ENCODE peak calls at places on chromosomes 13 and 19, in five cellular contexts. R is Peyer's patch, Z is left lung, U is upper lobe of right lung, B is heart right ventricle. Q is an unnamed sample.
A peak's percentile ranks its signal among the peaks of the same experiment; 100 is the strongest.

GRCh38 chr13:44274838-44275237 is 98.8 kb upstream of the SERP2 start:
- DNase-seq in R (no peak), Z (no peak), U (no peak), B (no peak), Q (no peak)

GRCh38 chr13:23671902-23672301 is 101.7 kb downstream of the TNFRSF19 start:
- DNase-seq in R (no peak), Z (no peak), U (no peak), B (no peak), Q (no peak)

GRCh38 chr19:15144046-15144646 is 36.9 kb downstream of the SYDE1 start:
- DNase-seq in R (no peak), Z (no peak), U (no peak), B (no peak), Q (no peak)

GRCh38 chr13:27636624-27637288 is 15.1 kb downstream of the POLR1D start:
- DNase-seq in R (no peak), Z (no peak), U (no peak), B (no peak), Q (no peak)

GRCh38 chr19:51083783-51084182 is 1.1 kb upstream of the KLK14 start:
- DNase-seq in R (peak; percentile 13), Z (no peak), U (peak; percentile 54), B (no peak), Q (no peak)

GRCh38 chr19:41746593-41747227 is 8.6 kb upstream of the CEACAM6 start:
- DNase-seq in R (peak; percentile 79), Z (peak; percentile 57), U (no peak), B (peak; percentile 7), Q (no peak)

GRCh38 chr19:58067240-58067912 is 8.3 kb downstream of the ZNF135 start:
- DNase-seq in R (no peak), Z (no peak), U (no peak), B (no peak), Q (no peak)

GRCh38 chr13:106155411-106155810 is 380.1 kb downstream of the EFNB2 start:
- DNase-seq in R (no peak), Z (no peak), U (no peak), B (no peak), Q (no peak)

GRCh38 chr13:43830481-43830873 is 43.7 kb upstream of the ENOX1 start:
- DNase-seq in R (no peak), Z (no peak), U (no peak), B (no peak), Q (no peak)

GRCh38 chr19:10773969-10774368 is 56.1 kb downstream of the DNM2 start:
- DNase-seq in R (no peak), Z (no peak), U (no peak), B (no peak), Q (no peak)

GRCh38 chr19:56086671-56087430 is 34.2 kb downstream of the ZNF787 start:
- DNase-seq in R (no peak), Z (no peak), U (no peak), B (no peak), Q (no peak)

GRCh38 chr13:98549006-98549727 is 27.7 kb downstream of the STK24 start:
- DNase-seq in R (peak; percentile 32), Z (no peak), U (no peak), B (no peak), Q (no peak)

GRCh38 chr13:97257800-97258799 is 36.0 kb downstream of the MBNL2 start:
- DNase-seq in R (no peak), Z (no peak), U (no peak), B (peak; percentile 73), Q (no peak)

GRCh38 chr13:33139186-33139585 is 123.0 kb downstream of the KL start:
- DNase-seq in R (peak; percentile 63), Z (peak; percentile 62), U (no peak), B (peak; percentile 76), Q (no peak)

GRCh38 chr19:19259741-19260140 is 13.4 kb downstream of the TM6SF2 start:
- DNase-seq in R (no peak), Z (no peak), U (no peak), B (no peak), Q (no peak)

GRCh38 chr19:44694184-44694579 is 4.8 kb upstream of the CEACAM16 start:
- DNase-seq in R (no peak), Z (no peak), U (no peak), B (no peak), Q (no peak)

GRCh38 chr19:42487025-42487797 is 41.1 kb downstream of the CEACAM1 start:
- DNase-seq in R (no peak), Z (no peak), U (no peak), B (no peak), Q (no peak)

GRCh38 chr19:47614559-47614958 is 5.6 kb downstream of the BICRA start:
- DNase-seq in R (no peak), Z (no peak), U (no peak), B (no peak), Q (no peak)

GRCh38 chr19:31667106-31667505 is 317.9 kb upstream of the TSHZ3 start:
- DNase-seq in R (no peak), Z (no peak), U (no peak), B (no peak), Q (no peak)

GRCh38 chr13:40963927-40964326 is 55.2 kb downstream of the ELF1 start:
- DNase-seq in R (no peak), Z (no peak), U (no peak), B (no peak), Q (no peak)

DNA sequence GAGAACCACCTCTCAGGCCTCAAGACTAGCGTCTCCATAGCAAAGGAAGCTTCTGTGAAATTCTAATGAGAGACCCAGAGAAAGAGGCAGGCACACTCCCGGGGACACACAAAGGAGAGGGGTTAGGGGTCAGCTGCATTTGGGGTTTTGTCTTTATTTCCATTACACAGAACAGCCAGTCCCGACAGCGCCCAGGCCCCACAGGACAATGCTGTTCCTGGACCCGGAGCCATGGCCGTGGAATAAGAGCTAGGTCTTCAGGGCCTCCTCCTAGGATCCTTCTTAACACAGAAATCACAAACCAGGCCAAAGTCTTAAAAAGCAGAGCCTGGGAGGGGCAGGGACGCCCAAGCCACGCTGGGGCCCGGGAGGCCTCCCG is 22.8 kb downstream of the KCTD15 start:
- DNase-seq in R (no peak), Z (no peak), U (no peak), B (no peak), Q (no peak)
- H3K27ac ChIP-seq in R (peak overlapping the region; percentile 58), Z (peak overlapping the region; percentile 85), U (peak overlapping the region; percentile 87), B (peak overlapping the region; percentile 84), Q (no peak overlapping the region)

GRCh38 chr13:113853518-113854237 is 10.2 kb downstream of the GAS6 start:
- DNase-seq in R (no peak), Z (peak; percentile 28), U (no peak), B (peak; percentile 76), Q (no peak)
- H3K4me1 ChIP-seq in R (peaks cover 7% of the 10 kb centered on the region), Z (peaks cover 39% of the 10 kb centered on the region), U (peaks cover 51% of the 10 kb centered on the region), B (peaks cover 92% of the 10 kb centered on the region), Q (peaks cover 22% of the 10 kb centered on the region)

GRCh38 chr19:14023404-14024235 is 4.3 kb upstream of the RLN3 start:
- DNase-seq in R (peak; percentile 72), Z (no peak), U (peak; percentile 72), B (peak; percentile 46), Q (no peak)
- TF ChIP-seq CTCF in R (no peak), Z (peak; percentile 23), U (peak; percentile 59), B (peak; percentile 44), Q (no peak)

GRCh38 chr19:678791-679388 is 2.7 kb downstream of the FSTL3 start:
- DNase-seq in R (no peak), Z (no peak), U (no peak), B (no peak), Q (peak; percentile 18)
- H3K27ac ChIP-seq in R (peak overlapping the region; percentile 90), Z (peak overlapping the region; percentile 13), U (peak overlapping the region; percentile 93), B (peak overlapping the region; percentile 98), Q (no peak overlapping the region)

DNA sequence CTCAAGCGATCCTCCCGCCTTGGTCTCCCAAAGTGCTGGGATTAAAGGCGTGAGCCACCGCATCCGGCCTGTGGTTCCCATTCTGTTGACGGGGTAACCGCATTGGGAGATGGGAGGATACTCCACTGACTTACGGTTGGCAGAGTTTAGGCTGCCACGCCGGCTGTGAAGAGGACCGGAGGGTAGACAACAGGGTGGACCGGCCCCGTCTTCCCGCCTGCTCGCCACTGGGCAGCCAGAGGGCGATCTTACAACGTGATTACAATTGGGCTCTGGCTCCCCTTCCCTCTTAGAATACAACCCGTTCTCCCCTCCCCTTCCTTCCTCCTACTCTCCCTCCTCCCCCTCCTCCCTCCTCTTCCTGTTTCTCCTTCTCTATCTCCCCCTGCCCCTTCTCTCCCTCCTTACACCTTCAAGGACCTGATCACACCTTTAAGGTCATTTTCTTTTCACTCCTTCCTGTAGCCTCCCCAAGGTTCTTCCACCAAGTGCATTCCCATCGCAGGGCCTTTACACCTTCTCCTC is 957 bp upstream of the CCDC194 start:
- DNase-seq in R (peak; percentile 77), Z (peak; percentile 77), U (peak; percentile 78), B (peak; percentile 47), Q (peak; percentile 71)
- H3K4me1 ChIP-seq in R (peaks cover 17% of the 10 kb centered on the region), Z (peaks cover 39% of the 10 kb centered on the region), U (peaks cover 12% of the 10 kb centered on the region), B (peaks cover 19% of the 10 kb centered on the region), Q (peaks cover 22% of the 10 kb centered on the region)

DNA sequence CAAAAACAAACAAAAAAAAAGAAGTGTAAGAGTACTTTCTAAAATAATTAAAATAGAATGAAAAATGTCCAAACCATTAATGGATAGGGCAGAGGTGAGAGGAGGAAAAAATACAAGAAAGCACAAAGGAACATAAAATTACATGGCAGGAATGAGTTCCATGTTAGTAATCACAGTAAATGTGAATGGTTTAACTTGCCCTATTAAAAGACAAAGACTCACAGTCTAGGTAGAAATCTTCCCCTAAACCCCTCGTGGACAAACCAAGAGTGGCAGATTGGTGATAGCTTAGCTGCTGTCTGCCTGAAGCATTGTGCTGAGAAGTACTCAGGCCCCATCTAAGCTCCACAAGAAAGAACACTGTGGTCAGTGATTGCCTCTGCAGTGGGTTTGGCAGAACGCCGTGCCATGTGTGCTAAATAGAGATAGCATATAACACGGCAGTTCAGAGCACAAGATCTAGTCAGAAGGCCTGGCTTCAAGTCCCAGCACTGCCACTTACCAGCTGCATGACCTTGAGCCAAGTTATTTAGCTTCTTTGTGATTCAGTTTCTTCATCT is 103.5 kb downstream of the DPF1 start:
- DNase-seq in R (no peak), Z (no peak), U (no peak), B (no peak), Q (no peak)
- TF ChIP-seq CTCF in R (no peak), Z (no peak), U (no peak), B (no peak), Q (no peak)

DNA sequence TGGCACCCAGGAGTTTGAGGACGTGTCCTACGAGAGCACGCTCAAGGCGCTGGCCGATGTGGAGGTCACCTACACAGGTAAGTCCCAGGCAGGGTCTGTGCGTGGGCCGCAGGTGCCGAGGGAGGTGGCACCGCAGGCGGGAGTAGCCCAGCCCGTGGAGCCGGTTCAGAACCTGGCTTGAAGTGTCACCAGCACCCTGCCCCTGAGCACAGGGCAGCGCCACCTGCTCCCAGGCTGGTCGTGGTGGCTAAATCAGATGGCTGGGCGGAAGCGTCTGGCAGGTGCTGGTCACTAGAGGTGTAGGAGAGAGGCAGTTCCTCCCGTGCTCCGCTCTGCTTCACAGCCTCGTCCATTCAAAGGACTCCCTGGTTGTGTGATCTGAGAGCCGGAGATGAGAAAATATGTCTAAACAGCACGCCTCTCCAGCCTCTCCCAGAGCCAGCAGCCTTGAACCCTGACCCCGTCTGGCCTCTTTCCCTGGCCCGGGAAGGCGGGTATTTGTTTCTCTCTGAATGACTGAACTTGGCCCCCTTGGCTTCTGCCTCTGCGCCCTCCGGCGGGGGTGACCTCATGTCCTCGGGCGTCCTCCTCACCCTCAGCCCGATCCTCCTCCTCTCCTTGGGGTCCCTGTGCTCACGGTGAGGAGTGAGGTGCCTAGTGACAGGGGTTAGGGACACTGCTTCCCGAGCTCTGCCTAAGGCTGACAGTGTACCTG is 5.4 kb downstream of the THOP1 start:
- DNase-seq in R (no peak), Z (no peak), U (no peak), B (no peak), Q (no peak)
- H3K27ac ChIP-seq in R (no peak overlapping the region), Z (no peak overlapping the region), U (no peak overlapping the region), B (no peak overlapping the region), Q (no peak overlapping the region)

Q was measured in CD8-positive, alpha-beta T cell.